ENCODE peak calls at places on chromosomes 7 and 10, in seven cellular contexts. R is SHP77 treated with DMSO at 0.1 percent for 48 hours; K is naive thymus-derived CD8-positive, alpha-beta T cell; L is activated CD8-positive, alpha-beta memory T cell treated with anti-CD3 and anti-CD28 coated beads, Interleukin-2, amount 50 U/mL, for 48 hours; D is CD4-positive, CD25-positive, alpha-beta regulatory T cell; C is COR-L47; X is EL. O is an unnamed sample.

GRCh38 chr10:5913736-5914135 is 23.7 kb downstream of the FBH1 start:
- DNase-seq in D (no peak), K (no peak), R (no peak), X (no peak), C (no peak), L (no peak), O (no peak)

GRCh38 chr10:43230909-43231522 is 35.8 kb downstream of the RASGEF1A start:
- DNase-seq in X (no peak), D (no peak), L (peak), K (no peak), C (no peak), R (no peak), O (no peak)

GRCh38 chr10:34615770-34616169 is 199.3 kb downstream of the PARD3 start:
- DNase-seq in X (peak), C (no peak), L (no peak), R (no peak), K (no peak), D (no peak), O (no peak)

GRCh38 chr10:132391372-132392020 is 5.5 kb upstream of the PWWP2B start:
- DNase-seq in K (no peak), D (no peak), C (no peak), R (no peak), X (no peak), L (no peak), O (no peak)

GRCh38 chr7:33155811-33156210 is 26.4 kb downstream of the BBS9 start:
- DNase-seq in X (no peak), K (no peak), C (no peak), R (no peak), L (no peak), D (no peak), O (no peak)

GRCh38 chr7:109967401-109967800 is 1123.5 kb upstream of the LRRN3 start:
- DNase-seq in K (no peak), L (no peak), D (no peak), X (peak), R (no peak), C (no peak), O (no peak)

GRCh38 chr7:149880871-149881301 is 7.1 kb downstream of the ATP6V0E2 start:
- DNase-seq in L (no peak), C (no peak), X (no peak), R (no peak), D (no peak), K (no peak), O (no peak)

GRCh38 chr10:117216028-117216427 is 18.7 kb downstream of the KCNK18 start:
- DNase-seq in C (no peak), L (no peak), X (no peak), R (no peak), D (no peak), K (no peak), O (no peak)

GRCh38 chr7:80070391-80070790 is 64.2 kb upstream of the GNAI1 start:
- DNase-seq in K (no peak), C (no peak), X (no peak), D (no peak), L (no peak), R (no peak), O (no peak)

GRCh38 chr10:34960983-34961382 is 129.2 kb downstream of the CUL2 start:
- DNase-seq in C (no peak), X (no peak), L (no peak), D (no peak), K (no peak), R (no peak), O (no peak)

GRCh38 chr10:50618624-50619023 is 5.1 kb downstream of the SGMS1 start:
- DNase-seq in D (no peak), X (no peak), R (no peak), L (no peak), K (no peak), C (no peak), O (no peak)

GRCh38 chr10:97715259-97715874 is 1.8 kb downstream of the MARVELD1 start:
- DNase-seq in K (no peak), X (no peak), R (no peak), C (no peak), D (no peak), L (no peak), O (no peak)

GRCh38 chr10:113679463-113680171 is at the start of gene CASP7:
- DNase-seq in R (peak), K (peak), X (peak), D (peak), L (peak), C (peak), O (peak)

GRCh38 chr7:93043393-93043985 is 74.3 kb downstream of the SAMD9 start:
- DNase-seq in R (no peak), D (no peak), L (no peak), K (no peak), C (no peak), X (peak), O (peak)

GRCh38 chr10:70078329-70078728 is 25.7 kb downstream of the MACROH2A2 start:
- DNase-seq in K (no peak), X (no peak), D (no peak), L (no peak), C (no peak), R (no peak), O (no peak)